ENCODE peak calls at places on chromosomes 7 and 10, in five cellular contexts. K is activated naive CD4-positive, alpha-beta T cell treated with anti-CD3 and anti-CD28 coated beads, Interleukin-2, amount 50 U/mL, for 72 hours; I is body of pancreas; J is GM23248; O is left ventricle myocardium inferior. R is an unnamed sample.

GRCh38 chr10:117663750-117664149 is 121.2 kb downstream of the EMX2 start:
- DNase-seq in K (no peak), I (peak), J (peak), O (no peak), R (no peak)

GRCh38 chr10:34094146-34094696 is 720.9 kb downstream of the PARD3 start:
- DNase-seq in K (no peak), I (no peak), J (no peak), O (no peak), R (no peak)

GRCh38 chr7:131655866-131656265 is 99.4 kb upstream of the PODXL start:
- DNase-seq in K (no peak), I (no peak), J (no peak), O (no peak), R (no peak)

GRCh38 chr10:70822421-70822820 is 6.7 kb downstream of the SGPL1 start:
- DNase-seq in K (no peak), I (no peak), J (no peak), O (no peak), R (no peak)

GRCh38 chr7:37986780-37987380 is 66.4 kb downstream of the EPDR1 start:
- DNase-seq in K (no peak), I (no peak), J (no peak), O (no peak), R (no peak)

GRCh38 chr7:16961650-16962049 is 79.9 kb upstream of the AGR3 start:
- DNase-seq in K (no peak), I (no peak), J (peak), O (no peak), R (no peak)

GRCh38 chr10:43965918-43966570 is 317.4 kb upstream of the ZNF32 start:
- DNase-seq in K (no peak), I (no peak), J (no peak), O (no peak), R (no peak)

GRCh38 chr10:124225468-124226270 is 132.3 kb upstream of the CHST15 start:
- DNase-seq in K (no peak), I (no peak), J (no peak), O (no peak), R (peak)

GRCh38 chr7:149067869-149068268 is 22.6 kb downstream of the ZNF786 start:
- DNase-seq in K (no peak), I (no peak), J (no peak), O (no peak), R (no peak)

GRCh38 chr10:122293156-122293978 is 22.3 kb downstream of the BTBD16 start:
- DNase-seq in K (no peak), I (no peak), J (no peak), O (no peak), R (no peak)

R was measured in central memory CD4-positive, alpha-beta T cell.